ENCODE peak calls at places on chromosomes 13 and 19, in seven cellular contexts. U, E, H, T, P, V and A are unnamed samples. For H3K9me3, the result is how much of the 10 kb centered on the place peaks cover.

GRCh38 chr13:77329133-77330008 is 2.5 kb upstream of the MYCBP2 start:
- DNase-seq in U (peak), E (peak), H (peak), T (peak), P (peak), V (peak), A (peak)

GRCh38 chr13:47680752-47681151 is 320.3 kb downstream of the SUCLA2 start:
- DNase-seq in U (no peak), E (peak), H (no peak), T (no peak), P (no peak), V (no peak), A (no peak)

GRCh38 chr19:17235618-17236413 is 9.8 kb downstream of the OCEL1 start:
- DNase-seq in U (peak), E (peak), H (peak), T (peak), P (peak), V (no peak), A (no peak)

GRCh38 chr13:64992314-64992713 is 2237.8 kb downstream of the PCDH9 start:
- DNase-seq in U (no peak), E (no peak), H (no peak), T (no peak), P (no peak), V (no peak), A (no peak)

GRCh38 chr13:27967736-27968315 is 1.3 kb downstream of the CDX2 start:
- DNase-seq in U (no peak), E (no peak), H (no peak), T (no peak), P (no peak), V (no peak), A (no peak)

GRCh38 chr13:93420887-93421286 is 194.3 kb downstream of the GPC6 start:
- DNase-seq in U (no peak), E (no peak), H (no peak), T (no peak), P (no peak), V (no peak), A (no peak)

GRCh38 chr13:75705395-75705794 is 69.3 kb downstream of the LMO7 start:
- DNase-seq in U (no peak), E (peak), H (no peak), T (no peak), P (no peak), V (no peak), A (no peak)

GRCh38 chr13:30870049-30870884 is 35.8 kb upstream of the MEDAG start:
- DNase-seq in U (no peak), E (peak), H (no peak), T (peak), P (no peak), V (no peak), A (peak)

GRCh38 chr13:108560092-108560491 is 69.3 kb upstream of the MYO16 start:
- DNase-seq in U (no peak), E (no peak), H (no peak), T (no peak), P (no peak), V (no peak), A (no peak)

GRCh38 chr13:33931397-33931987 is 113.5 kb downstream of the RFC3 start:
- DNase-seq in U (no peak), E (peak), H (no peak), T (no peak), P (no peak), V (no peak), A (no peak)

GRCh38 chr13:110714798-110715394 is 1.4 kb downstream of the ING1 start:
- DNase-seq in U (no peak), E (peak), H (peak), T (peak), P (peak), V (no peak), A (peak)

GRCh38 chr19:16167055-16167454 is 6.3 kb downstream of the CIB3 start:
- DNase-seq in U (no peak), E (no peak), H (no peak), T (no peak), P (no peak), V (no peak), A (no peak)

GRCh38 chr19:41431426-41432386 is 4.5 kb upstream of the B3GNT8 start:
- DNase-seq in U (no peak), E (peak), H (no peak), T (no peak), P (no peak), V (no peak), A (peak)

GRCh38 chr19:18002347-18002850 is 5.6 kb upstream of the ARRDC2 start:
- DNase-seq in U (no peak), E (no peak), H (no peak), T (no peak), P (peak), V (no peak), A (peak)

GRCh38 chr13:105050696-105051095 is 1484.8 kb downstream of the EFNB2 start:
- DNase-seq in U (no peak), E (peak), H (no peak), T (no peak), P (no peak), V (no peak), A (no peak)

GRCh38 chr13:97253581-97254293 is 31.6 kb downstream of the MBNL2 start:
- DNase-seq in U (no peak), E (no peak), H (no peak), T (no peak), P (no peak), V (no peak), A (no peak)

GRCh38 chr13:82993417-82993816 is 888.9 kb downstream of the SLITRK1 start:
- DNase-seq in U (no peak), E (no peak), H (no peak), T (no peak), P (no peak), V (no peak), A (no peak)

GRCh38 chr13:38398810-38399493 is 49.3 kb downstream of the UFM1 start:
- DNase-seq in U (no peak), E (peak), H (no peak), T (no peak), P (no peak), V (no peak), A (no peak)

GRCh38 chr19:45598267-45599011 is 3.6 kb downstream of the GPR4 start:
- DNase-seq in U (no peak), E (peak), H (no peak), T (peak), P (no peak), V (no peak), A (no peak)

GRCh38 chr19:4606921-4607678 is 32.2 kb upstream of the TNFAIP8L1 start:
- DNase-seq in U (no peak), E (peak), H (peak), T (no peak), P (no peak), V (no peak), A (peak)

GRCh38 chr19:2517881-2518601 is 42.1 kb downstream of the GADD45B start:
- DNase-seq in U (no peak), E (no peak), H (no peak), T (no peak), P (no peak), V (no peak), A (no peak)

GRCh38 chr13:100089633-100090032 is 740 bp downstream of the PCCA start:
- DNase-seq in U (no peak), E (peak), H (no peak), T (no peak), P (no peak), V (no peak), A (no peak)

GRCh38 chr19:20423381-20424207 is 142.0 kb downstream of the ZNF737 start:
- DNase-seq in U (no peak), E (peak), H (peak), T (peak), P (peak), V (no peak), A (peak)

GRCh38 chr19:4099054-4099764 is 24.7 kb downstream of the MAP2K2 start:
- DNase-seq in U (no peak), E (no peak), H (no peak), T (no peak), P (no peak), V (no peak), A (no peak)

GRCh38 chr13:30696278-30697176 is 38.8 kb upstream of the ALOX5AP start:
- DNase-seq in U (no peak), E (peak), H (no peak), T (no peak), P (no peak), V (no peak), A (peak)

GRCh38 chr13:71828117-71828516 is 38.9 kb downstream of the DACH1 start:
- DNase-seq in U (no peak), E (no peak), H (no peak), T (no peak), P (no peak), V (no peak), A (no peak)

GRCh38 chr19:1169921-1170885 is 3.9 kb downstream of the SBNO2 start:
- DNase-seq in U (no peak), E (peak), H (peak), T (peak), P (peak), V (no peak), A (no peak)

GRCh38 chr13:94112227-94112626 is 367.3 kb downstream of the DCT start:
- DNase-seq in U (no peak), E (peak), H (no peak), T (no peak), P (no peak), V (no peak), A (no peak)

GRCh38 chr13:79722885-79723445 is 242.0 kb downstream of the NDFIP2 start:
- DNase-seq in U (no peak), E (no peak), H (no peak), T (no peak), P (no peak), V (no peak), A (no peak)

GRCh38 chr13:109745060-109745459 is 41.3 kb downstream of the IRS2 start:
- DNase-seq in U (no peak), E (no peak), H (no peak), T (no peak), P (no peak), V (no peak), A (no peak)

GRCh38 chr13:99282264-99283231 is 24.4 kb upstream of the GPR18 start:
- DNase-seq in U (no peak), E (no peak), H (no peak), T (no peak), P (no peak), V (no peak), A (no peak)

GRCh38 chr13:67296511-67296910 is 66.4 kb upstream of the PCDH9 start:
- DNase-seq in U (no peak), E (peak), H (no peak), T (no peak), P (no peak), V (no peak), A (no peak)

GRCh38 chr19:47247308-47247990 is 8.9 kb upstream of the CCDC9 start:
- DNase-seq in U (peak), E (peak), H (peak), T (peak), P (peak), V (no peak), A (peak)

GRCh38 chr19:45938733-45939319 is 24.2 kb upstream of the NANOS2 start:
- DNase-seq in U (no peak), E (no peak), H (no peak), T (no peak), P (no peak), V (no peak), A (no peak)

GRCh38 chr19:46825731-46826055 is 25.0 kb downstream of the AP2S1 start:
- DNase-seq in U (no peak), E (no peak), H (no peak), T (no peak), P (no peak), V (no peak), A (no peak)

DNA sequence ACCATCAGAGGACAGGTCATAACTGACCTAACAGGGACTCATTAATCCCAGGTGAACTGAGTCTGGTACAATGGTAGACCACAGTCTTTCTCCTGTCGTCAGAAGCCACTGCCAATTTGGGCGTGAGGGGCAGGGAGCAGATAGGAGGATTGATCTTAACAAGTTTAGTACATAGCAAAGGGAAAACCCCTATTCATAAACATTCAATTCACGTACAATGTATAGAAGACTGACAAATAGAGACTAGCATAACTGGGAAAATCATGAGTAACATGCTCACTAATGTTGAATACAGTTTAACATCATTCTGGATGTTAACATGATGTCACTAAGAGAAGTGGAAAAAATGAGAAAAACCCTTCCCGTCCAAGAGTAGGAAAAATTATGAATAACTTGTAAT is 54.1 kb downstream of the SLC7A1 start:
- DNase-seq in U (no peak), E (no peak), H (no peak), T (no peak), P (no peak), V (no peak), A (no peak)
- H3K9me3 ChIP-seq in U (under half), E (under half), H (under half), T (under half), P (under half), V (under half), A (under half)

DNA sequence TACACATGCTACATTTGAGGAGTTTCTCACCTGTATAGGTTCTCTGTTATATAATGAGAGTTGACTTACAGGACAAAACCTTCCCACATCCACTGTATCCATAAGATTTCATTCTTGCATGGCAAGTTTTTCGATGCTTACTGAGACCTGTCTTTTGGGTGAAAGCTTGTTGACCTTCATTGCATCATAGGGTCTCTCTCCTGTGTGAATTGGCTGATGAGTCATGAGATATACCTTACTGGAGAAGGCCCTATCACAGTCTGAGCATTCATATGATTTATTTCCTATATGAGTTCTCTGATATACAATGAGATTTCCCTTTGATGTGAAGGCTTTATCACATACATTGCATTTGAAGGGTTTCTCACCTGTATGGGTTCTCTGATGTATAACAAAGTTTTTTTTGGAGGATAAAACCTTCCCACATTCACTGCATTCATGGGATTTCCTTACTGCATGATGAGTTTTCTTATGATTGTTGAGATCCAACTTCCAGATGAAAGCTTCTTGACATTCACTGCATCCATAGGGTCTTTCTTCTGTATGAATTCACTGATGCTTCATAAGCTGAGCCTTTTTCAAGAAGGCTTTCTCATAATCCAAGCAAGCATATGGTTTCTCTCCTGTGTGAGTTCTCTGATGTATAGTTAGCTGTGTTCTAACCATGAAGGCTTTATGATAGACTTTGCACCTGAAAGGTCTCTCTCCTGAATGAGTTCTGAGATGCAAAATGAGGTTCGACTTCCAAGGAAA is 25.7 kb downstream of the ZNF577 start:
- DNase-seq in U (no peak), E (no peak), H (no peak), T (no peak), P (no peak), V (no peak), A (no peak)
- H3K9me3 ChIP-seq in U (half or more), E (under half), H (half or more), T (under half), P (half or more), V (under half), A (under half)

DNA sequence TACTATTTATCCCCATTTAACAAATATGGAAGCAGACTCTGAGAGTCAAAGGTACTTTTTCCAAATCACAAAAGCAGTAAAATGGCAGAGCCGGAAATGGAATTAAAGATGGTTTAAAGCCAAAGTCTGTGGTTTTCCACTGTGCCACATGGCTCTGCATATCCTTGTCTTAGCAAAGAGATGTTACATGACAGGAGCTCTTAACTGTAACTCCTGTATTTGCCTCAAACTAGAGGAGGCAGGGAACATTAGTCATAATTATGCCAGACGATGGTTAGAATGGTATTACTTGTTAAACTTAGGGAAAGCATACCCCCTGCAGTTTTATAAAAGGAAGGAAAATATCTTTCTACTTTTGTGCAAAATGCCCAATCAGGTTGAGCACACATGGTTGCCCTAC is 41.8 kb upstream of the MAB21L1 start:
- DNase-seq in U (no peak), E (peak), H (no peak), T (no peak), P (no peak), V (no peak), A (no peak)
- H3K9me3 ChIP-seq in U (under half), E (under half), H (under half), T (under half), P (under half), V (under half), A (under half)

DNA sequence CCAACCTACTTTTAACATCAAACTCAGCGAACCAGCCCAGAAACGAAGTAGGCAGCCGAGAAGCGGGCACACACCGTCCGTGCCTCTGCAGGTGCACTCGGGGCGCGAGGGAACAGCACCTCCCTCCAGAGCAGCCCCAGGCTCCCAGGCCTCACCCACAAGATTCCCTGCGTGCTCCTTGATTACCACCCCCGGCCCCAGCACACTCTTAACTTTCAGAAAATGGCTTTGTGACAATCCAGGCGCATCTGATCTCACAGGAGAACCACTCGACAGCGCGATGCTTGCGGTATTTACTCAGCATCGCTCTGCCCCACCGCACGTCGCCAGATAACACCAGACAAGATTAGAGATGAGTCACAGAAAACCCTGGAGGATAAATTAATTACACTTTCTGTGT is 134.9 kb upstream of the SPACA7 start:
- DNase-seq in U (no peak), E (no peak), H (no peak), T (no peak), P (no peak), V (no peak), A (no peak)
- H3K9me3 ChIP-seq in U (under half), E (under half), H (under half), T (under half), P (under half), V (under half), A (under half)

GRCh38 chr19:53660584-53660983 is 28.8 kb downstream of the DPRX start:
- DNase-seq in U (no peak), E (no peak), H (no peak), T (no peak), P (no peak), V (no peak), A (no peak)

GRCh38 chr19:53657330-53657729 is 25.5 kb downstream of the DPRX start:
- DNase-seq in U (no peak), E (no peak), H (no peak), T (no peak), P (no peak), V (no peak), A (no peak)

GRCh38 chr19:53662209-53662608 is 30.4 kb downstream of the DPRX start:
- DNase-seq in U (no peak), E (no peak), H (no peak), T (no peak), P (no peak), V (no peak), A (no peak)

GRCh38 chr19:53657778-53658177 is 26.0 kb downstream of the DPRX start:
- DNase-seq in U (no peak), E (no peak), H (no peak), T (no peak), P (no peak), V (no peak), A (no peak)

GRCh38 chr19:53659292-53659691 is 27.5 kb downstream of the DPRX start:
- DNase-seq in U (no peak), E (peak), H (no peak), T (no peak), P (no peak), V (peak), A (no peak)
- H3K9me3 ChIP-seq in U (under half), E (under half), H (under half), T (under half), P (under half), V (under half), A (under half)

DNA sequence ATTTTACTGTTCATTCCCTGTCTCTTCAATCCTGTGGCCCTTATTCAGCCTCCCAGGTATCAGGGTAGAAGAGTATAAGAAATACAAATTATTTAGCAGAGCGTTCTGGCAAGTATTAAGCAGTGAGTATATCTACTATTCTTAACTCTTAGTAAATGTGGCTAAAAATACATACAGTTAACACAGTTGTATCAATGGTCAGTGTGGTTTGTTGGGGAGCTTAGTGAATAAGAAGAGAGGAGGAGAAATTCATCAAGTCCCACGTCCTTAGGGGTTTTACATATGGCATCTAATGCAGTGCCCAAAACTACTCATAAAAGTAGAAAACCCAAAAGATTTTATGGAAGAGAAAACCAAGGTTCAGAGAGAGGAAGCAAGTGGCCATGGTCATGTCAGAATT is 691.0 kb upstream of the SGCG start:
- DNase-seq in U (no peak), E (no peak), H (no peak), T (no peak), P (no peak), V (no peak), A (no peak)
- H3K9me3 ChIP-seq in U (under half), E (under half), H (under half), T (under half), P (under half), V (under half), A (under half)

DNA sequence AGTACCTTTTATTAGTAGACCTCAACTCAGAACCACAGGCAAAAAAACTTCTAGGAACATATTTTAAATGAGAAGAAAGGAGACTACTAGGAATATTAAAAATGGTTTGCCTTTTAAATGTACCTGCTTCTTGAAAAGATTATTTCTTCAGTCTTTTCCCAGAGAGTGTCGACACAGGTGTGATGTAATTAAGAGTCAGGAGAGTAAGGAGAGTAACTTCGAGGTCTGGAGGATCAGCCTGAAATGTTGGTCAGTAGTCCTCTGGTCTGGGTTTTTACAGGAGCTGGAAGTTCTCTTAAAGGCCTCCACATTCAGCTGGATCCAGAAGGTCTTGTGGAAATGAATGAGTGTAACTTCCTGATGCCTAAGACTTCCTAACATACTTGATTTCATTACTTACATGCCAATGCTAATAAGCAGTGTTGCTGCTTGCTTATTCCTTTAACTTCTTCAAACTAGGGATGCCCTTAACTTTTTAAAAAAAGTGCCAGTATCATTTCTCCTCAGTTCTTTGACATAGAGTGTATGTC is at the start of gene KCTD4:
- DNase-seq in U (no peak), E (peak), H (no peak), T (no peak), P (no peak), V (no peak), A (no peak)
- H3K9me3 ChIP-seq in U (under half), E (under half), H (under half), T (under half), P (under half), V (under half), A (under half)